ENCODE peak calls at places on chromosome 10, in six cellular contexts. B is GM13977, R is HCT116, N is fibroblast of villous mesenchyme, X is fibroblast of the aortic adventitia, T is fibroblast of lung. H is an unnamed sample.

GRCh38 chr10:130341325-130341724 is 205.1 kb downstream of the GLRX3 start:
- DNase-seq in B (no peak), R (no peak), N (no peak), T (no peak), X (no peak), H (peak)

GRCh38 chr10:63749915-63750314 is 228.7 kb downstream of the REEP3 start:
- DNase-seq in R (no peak), N (no peak), X (no peak), B (no peak), T (no peak), H (no peak)

GRCh38 chr10:130109796-130110235 is 814 bp downstream of the C10orf143 start:
- DNase-seq in R (peak), T (peak), X (peak), N (peak), B (peak), H (peak)

GRCh38 chr10:124953421-124953820 is 11.5 kb downstream of the ZRANB1 start:
- DNase-seq in B (no peak), N (no peak), X (no peak), T (no peak), R (no peak), H (no peak)

GRCh38 chr10:71244638-71245419 is 32.5 kb downstream of the UNC5B start:
- DNase-seq in B (no peak), N (peak), R (no peak), T (peak), X (peak), H (peak)

GRCh38 chr10:132178885-132179545 is 7.7 kb upstream of the DPYSL4 start:
- DNase-seq in X (no peak), N (no peak), T (no peak), R (no peak), B (no peak), H (no peak)

GRCh38 chr10:86178401-86179142 is 188.0 kb downstream of the GRID1 start:
- DNase-seq in R (peak), T (no peak), X (no peak), B (no peak), N (no peak), H (peak)

GRCh38 chr10:10490187-10490980 is 527.3 kb upstream of the CELF2 start:
- DNase-seq in R (no peak), N (peak), T (peak), B (no peak), X (peak), H (no peak)

GRCh38 chr10:201328-201771 is 66.1 kb downstream of the ZMYND11 start:
- DNase-seq in T (peak), B (no peak), X (peak), R (no peak), N (peak), H (no peak)

GRCh38 chr10:4546500-4546899 is 279.5 kb upstream of the AKR1E2 start:
- DNase-seq in N (peak), B (no peak), X (peak), R (peak), T (peak), H (peak)

GRCh38 chr10:58299580-58299979 is 30.6 kb downstream of the CISD1 start:
- DNase-seq in X (peak), N (peak), T (peak), B (peak), R (peak), H (peak)

GRCh38 chr10:113202011-113202410 is 252.0 kb downstream of the TCF7L2 start:
- DNase-seq in R (no peak), T (no peak), N (no peak), X (no peak), B (no peak), H (no peak)

GRCh38 chr10:673492-673891 is 16.0 kb downstream of the DIP2C start:
- DNase-seq in R (no peak), B (no peak), X (no peak), T (no peak), N (no peak), H (no peak)

GRCh38 chr10:89332718-89333281 is 5.0 kb downstream of the IFIT3 start:
- DNase-seq in B (peak), N (peak), T (no peak), R (no peak), X (no peak), H (peak)

GRCh38 chr10:102611514-102612095 is 32.7 kb upstream of the TRIM8 start:
- DNase-seq in N (peak), R (no peak), T (peak), B (no peak), X (peak), H (no peak)

GRCh38 chr10:68492118-68492517 is 20.3 kb upstream of the DNA2 start:
- DNase-seq in B (no peak), R (no peak), N (peak), X (no peak), T (no peak), H (no peak)

GRCh38 chr10:28951484-28951883 is 274.2 kb downstream of the BAMBI start:
- DNase-seq in T (no peak), X (no peak), B (no peak), N (no peak), R (no peak), H (no peak)

GRCh38 chr10:5628366-5628765 is 38.0 kb downstream of the ASB13 start:
- DNase-seq in B (no peak), T (peak), N (peak), R (no peak), X (peak), H (no peak)

GRCh38 chr10:110091830-110092229 is 84.0 kb downstream of the ADD3 start:
- DNase-seq in X (no peak), N (no peak), T (peak), B (no peak), R (no peak), H (no peak)

GRCh38 chr10:95333997-95334792 is 43.4 kb upstream of the PDLIM1 start:
- DNase-seq in R (no peak), N (peak), X (peak), B (no peak), T (peak), H (no peak)

GRCh38 chr10:125162181-125162906 is 2.0 kb upstream of the CTBP2 start:
- DNase-seq in R (no peak), B (no peak), N (no peak), T (no peak), X (no peak), H (no peak)

GRCh38 chr10:3886666-3887251 is 101.8 kb upstream of the KLF6 start:
- DNase-seq in T (peak), N (peak), R (no peak), X (peak), B (no peak), H (no peak)

GRCh38 chr10:76080406-76080805 is 649.0 kb downstream of the LRMDA start:
- DNase-seq in B (no peak), R (no peak), N (peak), X (peak), T (peak), H (no peak)

GRCh38 chr10:44576715-44577191 is 191.9 kb upstream of the CXCL12 start:
- DNase-seq in N (peak), B (no peak), X (peak), T (no peak), R (no peak), H (no peak)

GRCh38 chr10:121076760-121077159 is 225.6 kb downstream of the WDR11 start:
- DNase-seq in R (no peak), B (no peak), N (no peak), X (no peak), T (no peak), H (no peak)

GRCh38 chr10:80176526-80176925 is 28.8 kb downstream of the ANXA11 start:
- DNase-seq in T (no peak), B (no peak), N (no peak), R (no peak), X (no peak), H (no peak)

GRCh38 chr10:31580646-31581045 is 261.6 kb downstream of the ZEB1 start:
- DNase-seq in N (no peak), T (no peak), R (no peak), X (no peak), B (no peak), H (no peak)

GRCh38 chr10:360653-361052 is 225.4 kb downstream of the ZMYND11 start:
- DNase-seq in B (no peak), T (no peak), X (no peak), N (no peak), R (no peak), H (no peak)

GRCh38 chr10:6313107-6313895 is 110.6 kb downstream of the PFKFB3 start:
- DNase-seq in R (no peak), B (no peak), X (no peak), N (no peak), T (peak), H (no peak)

GRCh38 chr10:95635319-95635733 is 21.2 kb downstream of the ALDH18A1 start:
- DNase-seq in R (no peak), T (no peak), N (no peak), X (no peak), B (no peak), H (no peak)

GRCh38 chr10:96017227-96017687 is 26.1 kb upstream of the CCNJ start:
- DNase-seq in R (peak), T (peak), X (peak), N (peak), B (peak), H (peak)

GRCh38 chr10:131679926-131680325 is 220.9 kb upstream of the PPP2R2D start:
- DNase-seq in X (no peak), T (no peak), R (no peak), B (no peak), N (no peak), H (no peak)

GRCh38 chr10:22460531-22461403 is 115.5 kb downstream of the SPAG6 start:
- DNase-seq in X (no peak), R (no peak), N (no peak), T (no peak), B (no peak), H (no peak)
- TF ChIP-seq CTCF in X (no peak), R (no peak), N (no peak), T (no peak), B (no peak), H (no peak)

DNA sequence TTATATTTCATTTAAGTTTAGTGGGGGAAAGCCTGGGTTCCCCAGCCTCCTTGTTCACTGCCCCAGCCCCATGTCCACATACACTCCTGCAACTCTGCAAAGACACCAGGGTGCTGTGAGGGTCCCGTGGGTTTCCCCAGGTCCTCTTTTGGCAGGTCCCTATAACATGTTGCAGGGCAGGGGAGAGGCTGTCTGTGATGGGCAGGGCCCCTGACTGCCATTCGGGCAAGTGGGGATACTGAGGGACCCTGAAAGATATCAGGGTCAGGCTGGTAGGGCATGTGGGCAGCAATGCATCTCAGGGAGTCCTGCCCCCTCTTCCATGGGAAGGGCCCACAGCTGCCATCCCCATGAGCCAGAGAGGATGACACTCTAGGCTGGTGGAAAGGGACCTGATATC is 28.4 kb downstream of the RASGEF1A start:
- DNase-seq in N (no peak), T (no peak), X (no peak), R (no peak), B (no peak), H (no peak)
- TF ChIP-seq CTCF in N (no peak), T (no peak), X (no peak), R (no peak), B (no peak), H (no peak)

GRCh38 chr10:34017281-34017680 is 682.8 kb upstream of the NRP1 start:
- DNase-seq in N (no peak), T (no peak), R (peak), B (no peak), X (no peak), H (no peak)
- TF ChIP-seq CTCF in N (peak), T (no peak), R (peak), B (no peak), X (no peak), H (no peak)

GRCh38 chr10:77907900-77908717 is 18.4 kb downstream of the DLG5 start:
- DNase-seq in N (no peak), R (no peak), B (no peak), X (no peak), T (no peak), H (peak)
- TF ChIP-seq CTCF in N (peak), R (peak), B (peak), X (no peak), T (no peak), H (no peak)

GRCh38 chr10:13272164-13272571 is 27.7 kb downstream of the PHYH start:
- DNase-seq in B (no peak), T (peak), R (no peak), X (peak), N (peak), H (no peak)

GRCh38 chr10:13268841-13269240 is 31.0 kb downstream of the PHYH start:
- DNase-seq in X (peak), R (no peak), T (no peak), B (no peak), N (peak), H (no peak)

GRCh38 chr10:13268310-13268709 is 31.6 kb downstream of the PHYH start:
- DNase-seq in N (peak), B (no peak), T (no peak), X (no peak), R (no peak), H (no peak)

GRCh38 chr10:13270877-13271551 is 28.9 kb downstream of the PHYH start:
- DNase-seq in B (no peak), T (peak), N (peak), X (peak), R (peak), H (no peak)

GRCh38 chr10:13271552-13272163 is 28.2 kb downstream of the PHYH start:
- DNase-seq in B (peak), X (no peak), T (no peak), N (peak), R (peak), H (peak)
- TF ChIP-seq CTCF in B (peak), X (peak), T (peak), N (peak), R (peak), H (peak)

GRCh38 chr10:19922236-19922963 is 106.2 kb downstream of the PLXDC2 start:
- DNase-seq in T (peak), B (no peak), N (peak), R (no peak), X (peak), H (no peak)

GRCh38 chr10:19920075-19920726 is 104.0 kb downstream of the PLXDC2 start:
- DNase-seq in N (no peak), B (no peak), X (no peak), R (no peak), T (no peak), H (no peak)

GRCh38 chr10:19925064-19925463 is 108.8 kb downstream of the PLXDC2 start:
- DNase-seq in R (no peak), B (no peak), X (no peak), T (no peak), N (no peak), H (no peak)

GRCh38 chr10:19918800-19919199 is 102.6 kb downstream of the PLXDC2 start:
- DNase-seq in B (no peak), T (peak), N (peak), X (peak), R (no peak), H (no peak)

DNA sequence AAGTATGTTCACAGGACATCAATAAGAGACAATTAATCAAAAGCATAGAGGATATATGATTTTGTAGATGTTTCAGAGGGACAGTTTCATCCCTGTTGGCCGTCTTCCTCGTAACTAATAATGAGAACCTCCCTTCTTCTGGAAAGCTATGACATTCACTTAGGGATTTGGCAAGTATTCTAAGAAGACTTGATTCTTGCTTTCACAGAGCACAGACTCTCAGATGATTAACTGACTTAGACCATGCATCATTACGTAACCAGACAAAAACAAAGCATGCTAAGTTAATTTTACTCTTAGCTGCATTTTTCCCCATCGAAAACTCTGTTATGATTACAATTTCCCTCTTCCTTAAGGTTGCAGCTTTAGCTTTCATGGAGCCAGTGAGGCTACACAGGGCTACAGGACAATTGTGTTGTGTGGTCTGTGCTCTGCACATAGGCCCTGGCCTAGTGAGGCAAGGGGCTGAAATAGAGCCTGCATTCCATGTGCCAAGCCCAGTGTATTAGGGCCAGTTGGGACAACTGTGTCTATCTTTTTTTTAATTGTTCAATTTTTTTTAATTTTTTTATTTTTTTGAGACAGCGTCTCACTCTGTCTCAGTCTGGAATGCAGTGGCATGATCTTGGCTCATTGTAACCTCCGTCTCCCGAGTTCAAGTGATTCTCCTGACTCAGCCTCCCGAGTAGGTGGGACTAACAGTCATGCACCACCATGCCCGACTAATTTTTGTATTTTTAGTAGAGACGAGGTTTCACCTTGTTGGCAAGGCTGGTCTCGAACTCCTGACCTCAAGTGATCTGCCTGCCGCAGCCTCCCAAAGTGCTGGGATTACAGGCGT is 105.3 kb downstream of the PLXDC2 start:
- DNase-seq in R (no peak), T (peak), N (peak), B (no peak), X (peak), H (no peak)
- TF ChIP-seq CTCF in R (no peak), T (no peak), N (no peak), B (no peak), X (no peak), H (no peak)

GRCh38 chr10:24721254-24722106 is 2.2 kb downstream of the ARHGAP21 start:
- DNase-seq in T (peak), B (no peak), X (peak), N (peak), R (no peak), H (no peak)

GRCh38 chr10:24722131-24722675 is 1.5 kb downstream of the ARHGAP21 start:
- DNase-seq in N (no peak), X (peak), B (no peak), T (peak), R (no peak), H (peak)

GRCh38 chr10:24723788-24724380 is at the start of gene ARHGAP21:
- DNase-seq in X (peak), T (peak), R (no peak), B (peak), N (peak), H (peak)

GRCh38 chr10:24723386-24723787 is 300 bp downstream of the ARHGAP21 start:
- DNase-seq in N (peak), T (peak), B (peak), R (no peak), X (no peak), H (peak)

GRCh38 chr10:24722676-24723385 is 856 bp downstream of the ARHGAP21 start:
- DNase-seq in R (no peak), X (peak), T (peak), B (peak), N (peak), H (peak)
- TF ChIP-seq CTCF in R (no peak), X (peak), T (no peak), B (no peak), N (no peak), H (no peak)

GRCh38 chr10:104081998-104082397 is 3.7 kb downstream of the COL17A1 start:
- DNase-seq in N (no peak), R (no peak), B (no peak), T (no peak), X (no peak), H (no peak)

GRCh38 chr10:104077282-104078151 is 8.2 kb downstream of the COL17A1 start:
- DNase-seq in R (no peak), B (no peak), T (no peak), X (no peak), N (no peak), H (no peak)

GRCh38 chr10:104084482-104085142 is 1.1 kb downstream of the COL17A1 start:
- DNase-seq in R (no peak), T (no peak), X (no peak), N (no peak), B (no peak), H (no peak)

GRCh38 chr10:104076743-104077160 is 8.9 kb downstream of the COL17A1 start:
- DNase-seq in R (no peak), T (no peak), B (no peak), N (peak), X (peak), H (no peak)

DNA sequence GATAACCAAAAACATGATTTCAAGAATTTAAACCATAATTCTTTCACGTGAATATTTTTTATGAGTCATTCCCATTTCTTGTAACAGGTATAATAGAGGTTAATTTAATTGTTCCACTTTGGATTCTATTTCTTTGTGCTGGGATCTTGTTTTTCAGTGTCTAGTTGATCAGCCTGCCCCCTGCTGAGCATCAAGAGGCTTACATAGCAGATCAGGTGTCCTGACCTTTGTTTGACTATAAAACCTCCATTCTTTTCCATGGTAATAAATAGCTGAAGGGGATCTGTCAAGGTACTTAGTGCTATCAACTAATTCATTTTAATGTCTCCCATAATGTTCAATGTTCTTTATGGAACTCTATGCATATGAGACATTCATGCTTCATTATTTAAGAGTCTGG is 4.9 kb downstream of the COL17A1 start:
- DNase-seq in B (no peak), T (peak), N (peak), X (peak), R (peak), H (peak)
- TF ChIP-seq CTCF in B (peak), T (peak), N (peak), X (peak), R (peak), H (peak)